ENCODE peak calls at places on chromosomes 5 and 9, in four cellular contexts. One of them, this sample, is unnamed.

GRCh38 chr5:132470596-132470995 is 20.0 kb downstream of the IRF1 start:
- DNase-seq in HepG2: no peak
- DNase-seq in A549: no peak
- DNase-seq in K562: no peak
- DNase-seq in this sample: no peak

GRCh38 chr5:143262393-143263174 is 140.9 kb downstream of the NR3C1 start:
- DNase-seq in A549: peak
- DNase-seq in K562: no peak
- DNase-seq in HepG2: peak
- DNase-seq in this sample: no peak

GRCh38 chr5:43564289-43564850 is 7.5 kb upstream of the PAIP1 start:
- DNase-seq in HepG2: no peak
- DNase-seq in K562: no peak
- DNase-seq in A549: no peak
- DNase-seq in this sample: no peak

GRCh38 chr5:53478411-53479044 is 1.9 kb upstream of the FST start:
- DNase-seq in K562: peak
- DNase-seq in HepG2: peak
- DNase-seq in A549: peak
- DNase-seq in this sample: peak

GRCh38 chr5:150142800-150143724 is 12.6 kb downstream of the PDGFRB start:
- DNase-seq in K562: peak
- DNase-seq in A549: peak
- DNase-seq in HepG2: peak
- DNase-seq in this sample: no peak

GRCh38 chr9:2208991-2209390 is 193.8 kb downstream of the SMARCA2 start:
- DNase-seq in A549: no peak
- DNase-seq in K562: no peak
- DNase-seq in HepG2: no peak
- DNase-seq in this sample: no peak

GRCh38 chr5:91245871-91246270 is 137.2 kb downstream of the ARRDC3 start:
- DNase-seq in A549: no peak
- DNase-seq in HepG2: no peak
- DNase-seq in K562: no peak
- DNase-seq in this sample: no peak

GRCh38 chr9:79408200-79408599 is 163.6 kb upstream of the TLE4 start:
- DNase-seq in K562: no peak
- DNase-seq in A549: peak
- DNase-seq in HepG2: no peak
- DNase-seq in this sample: no peak

GRCh38 chr5:633521-633955 is 21.4 kb downstream of the CEP72 start:
- DNase-seq in K562: no peak
- DNase-seq in A549: peak
- DNase-seq in HepG2: no peak
- DNase-seq in this sample: no peak

GRCh38 chr5:171388816-171389168 is 1.1 kb downstream of the NPM1 start:
- DNase-seq in A549: no peak
- DNase-seq in HepG2: no peak
- DNase-seq in K562: no peak
- DNase-seq in this sample: no peak

GRCh38 chr9:129263836-129264235 is 85.8 kb upstream of the IER5L start:
- DNase-seq in A549: no peak
- DNase-seq in HepG2: no peak
- DNase-seq in K562: no peak
- DNase-seq in this sample: no peak

GRCh38 chr5:118095100-118095499 is 893.2 kb downstream of the DTWD2 start:
- DNase-seq in A549: no peak
- DNase-seq in HepG2: no peak
- DNase-seq in K562: no peak
- DNase-seq in this sample: no peak

GRCh38 chr9:114287763-114288232 is 35.1 kb upstream of the ORM1 start:
- DNase-seq in A549: no peak
- DNase-seq in HepG2: no peak
- DNase-seq in K562: no peak
- DNase-seq in this sample: no peak

GRCh38 chr9:98491778-98492177 is 217.0 kb downstream of the GABBR2 start:
- DNase-seq in A549: no peak
- DNase-seq in HepG2: no peak
- DNase-seq in K562: no peak
- DNase-seq in this sample: no peak

GRCh38 chr9:16830806-16831205 is 39.7 kb downstream of the BNC2 start:
- DNase-seq in HepG2: no peak
- DNase-seq in K562: no peak
- DNase-seq in A549: no peak
- DNase-seq in this sample: no peak

GRCh38 chr9:79883073-79883645 is 311.4 kb downstream of the TLE4 start:
- DNase-seq in A549: no peak
- DNase-seq in HepG2: no peak
- DNase-seq in K562: no peak
- DNase-seq in this sample: no peak

GRCh38 chr5:96690906-96691305 is 28.7 kb downstream of the CAST start:
- DNase-seq in K562: no peak
- DNase-seq in HepG2: no peak
- DNase-seq in A549: no peak
- DNase-seq in this sample: no peak

GRCh38 chr5:127028822-127029457 is 1.4 kb downstream of the MARCHF3 start:
- DNase-seq in HepG2: peak
- DNase-seq in A549: no peak
- DNase-seq in K562: peak
- DNase-seq in this sample: no peak

GRCh38 chr5:16534280-16534679 is 68.7 kb upstream of the ZNF622 start:
- DNase-seq in A549: no peak
- DNase-seq in K562: no peak
- DNase-seq in HepG2: no peak
- DNase-seq in this sample: no peak

GRCh38 chr5:102664946-102665345 is 90.2 kb upstream of the PAM start:
- DNase-seq in A549: no peak
- DNase-seq in HepG2: no peak
- DNase-seq in K562: no peak
- DNase-seq in this sample: no peak

GRCh38 chr9:110189001-110189400 is 19.0 kb downstream of the C9orf152 start:
- DNase-seq in HepG2: peak
- DNase-seq in A549: peak
- DNase-seq in K562: no peak
- DNase-seq in this sample: no peak

GRCh38 chr5:133149333-133149732 is 97.5 kb downstream of the HSPA4 start:
- DNase-seq in K562: no peak
- DNase-seq in HepG2: no peak
- DNase-seq in A549: no peak
- DNase-seq in this sample: no peak

GRCh38 chr5:134099288-134099872 is 15.1 kb upstream of the TCF7 start:
- DNase-seq in HepG2: no peak
- DNase-seq in K562: peak
- DNase-seq in A549: no peak
- DNase-seq in this sample: no peak

GRCh38 chr9:504921-505821 is 290.5 kb downstream of the DOCK8 start:
- DNase-seq in A549: peak
- DNase-seq in HepG2: no peak
- DNase-seq in K562: peak
- DNase-seq in this sample: peak

GRCh38 chr9:31733166-31733565 is 651.3 kb upstream of the ACO1 start:
- DNase-seq in HepG2: no peak
- DNase-seq in K562: no peak
- DNase-seq in A549: no peak
- DNase-seq in this sample: no peak

GRCh38 chr9:18798518-18799290 is 234.3 kb downstream of the SAXO1 start:
- DNase-seq in K562: no peak
- DNase-seq in A549: no peak
- DNase-seq in HepG2: no peak
- DNase-seq in this sample: no peak

GRCh38 chr5:149671544-149671943 is 58.6 kb upstream of the PPARGC1B start:
- DNase-seq in A549: peak
- DNase-seq in HepG2: no peak
- DNase-seq in K562: no peak
- DNase-seq in this sample: no peak

GRCh38 chr5:32709789-32710334 is 1.3 kb upstream of the NPR3 start:
- DNase-seq in K562: peak
- DNase-seq in HepG2: peak
- DNase-seq in A549: peak
- DNase-seq in this sample: peak

GRCh38 chr9:81646337-81646736 is 43.0 kb downstream of the TLE1 start:
- DNase-seq in HepG2: no peak
- DNase-seq in K562: no peak
- DNase-seq in A549: no peak
- DNase-seq in this sample: no peak

GRCh38 chr9:37574996-37575395 is 1.2 kb downstream of the FBXO10 start:
- DNase-seq in A549: no peak
- DNase-seq in K562: no peak
- DNase-seq in HepG2: no peak
- DNase-seq in this sample: no peak

GRCh38 chr9:77507212-77507961 is 140.7 kb downstream of the GNA14 start:
- DNase-seq in K562: no peak
- DNase-seq in A549: no peak
- DNase-seq in HepG2: no peak
- DNase-seq in this sample: no peak

GRCh38 chr5:16234598-16234997 is 55.0 kb upstream of the MARCHF11 start:
- DNase-seq in A549: peak
- DNase-seq in HepG2: no peak
- DNase-seq in K562: no peak
- DNase-seq in this sample: no peak

GRCh38 chr9:3506164-3506563 is 19.6 kb downstream of the RFX3 start:
- DNase-seq in A549: no peak
- DNase-seq in HepG2: no peak
- DNase-seq in K562: no peak
- DNase-seq in this sample: no peak

GRCh38 chr9:3508531-3509374 is 17.0 kb downstream of the RFX3 start:
- DNase-seq in K562: no peak
- DNase-seq in A549: peak
- DNase-seq in HepG2: no peak
- DNase-seq in this sample: no peak

GRCh38 chr9:3508078-3508431 is 17.7 kb downstream of the RFX3 start:
- DNase-seq in HepG2: no peak
- DNase-seq in A549: peak
- DNase-seq in K562: no peak
- DNase-seq in this sample: no peak

GRCh38 chr9:3509926-3510325 is 15.9 kb downstream of the RFX3 start:
- DNase-seq in HepG2: no peak
- DNase-seq in K562: peak
- DNase-seq in A549: peak
- DNase-seq in this sample: no peak

DNA sequence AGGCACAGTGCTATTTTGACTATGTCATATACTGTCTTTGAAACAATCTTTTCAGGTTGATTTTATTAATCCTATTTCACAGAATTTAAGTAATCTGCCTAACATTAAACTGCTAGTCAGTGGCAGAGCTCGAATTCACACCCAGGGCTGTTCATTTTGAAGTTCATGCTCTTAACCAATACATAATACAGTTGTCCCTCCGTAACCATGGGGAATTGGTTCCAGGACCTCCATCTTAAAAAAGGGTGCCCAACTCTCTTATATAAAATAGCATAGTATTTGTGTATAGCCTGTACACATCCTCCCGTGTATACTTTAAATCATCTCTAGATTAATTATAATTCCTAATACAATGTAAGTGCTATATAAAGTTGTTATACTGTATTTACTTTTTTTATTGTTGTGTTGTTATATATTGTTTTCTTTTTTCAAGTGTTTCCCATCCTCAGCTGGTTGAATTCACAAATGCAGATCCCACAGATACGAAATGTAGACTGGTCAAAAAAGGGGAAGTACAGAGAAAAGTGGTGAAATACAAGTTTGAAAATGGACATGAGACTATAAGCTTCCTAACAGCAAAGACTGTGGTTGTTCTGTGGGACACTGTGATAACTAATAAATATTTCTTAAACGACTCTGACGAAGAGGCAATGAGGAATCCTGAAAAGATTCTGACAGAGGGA is 18.3 kb downstream of the RFX3 start:
- DNase-seq in A549: peak
- DNase-seq in HepG2: no peak
- DNase-seq in K562: peak
- DNase-seq in this sample: no peak
- TF ChIP-seq NR3C1 in A549: no peak
- TF ChIP-seq NR3C1 in HepG2: no peak
- TF ChIP-seq NR3C1 in K562: no peak
- TF ChIP-seq NR3C1 in this sample: no peak

GRCh38 chr5:6287136-6287535 is 91.2 kb downstream of the MED10 start:
- DNase-seq in HepG2: no peak
- DNase-seq in A549: no peak
- DNase-seq in K562: no peak
- DNase-seq in this sample: no peak

GRCh38 chr5:6286404-6286803 is 91.9 kb downstream of the MED10 start:
- DNase-seq in A549: no peak
- DNase-seq in K562: no peak
- DNase-seq in HepG2: no peak
- DNase-seq in this sample: no peak

GRCh38 chr5:6296524-6296923 is 81.8 kb downstream of the MED10 start:
- DNase-seq in K562: no peak
- DNase-seq in HepG2: no peak
- DNase-seq in A549: no peak
- DNase-seq in this sample: no peak

GRCh38 chr5:6291961-6292360 is 86.4 kb downstream of the MED10 start:
- DNase-seq in K562: no peak
- DNase-seq in A549: peak
- DNase-seq in HepG2: peak
- DNase-seq in this sample: no peak
- TF ChIP-seq NR3C1 in K562: no peak
- TF ChIP-seq NR3C1 in A549: no peak
- TF ChIP-seq NR3C1 in HepG2: no peak
- TF ChIP-seq NR3C1 in this sample: no peak

GRCh38 chr5:140926903-140927573 is 939 bp downstream of the PCDHAC1 start:
- DNase-seq in HepG2: no peak
- DNase-seq in A549: peak
- DNase-seq in K562: no peak
- DNase-seq in this sample: peak
- TF ChIP-seq NR3C1 in HepG2: no peak
- TF ChIP-seq NR3C1 in A549: no peak
- TF ChIP-seq NR3C1 in K562: no peak
- TF ChIP-seq NR3C1 in this sample: no peak

DNA sequence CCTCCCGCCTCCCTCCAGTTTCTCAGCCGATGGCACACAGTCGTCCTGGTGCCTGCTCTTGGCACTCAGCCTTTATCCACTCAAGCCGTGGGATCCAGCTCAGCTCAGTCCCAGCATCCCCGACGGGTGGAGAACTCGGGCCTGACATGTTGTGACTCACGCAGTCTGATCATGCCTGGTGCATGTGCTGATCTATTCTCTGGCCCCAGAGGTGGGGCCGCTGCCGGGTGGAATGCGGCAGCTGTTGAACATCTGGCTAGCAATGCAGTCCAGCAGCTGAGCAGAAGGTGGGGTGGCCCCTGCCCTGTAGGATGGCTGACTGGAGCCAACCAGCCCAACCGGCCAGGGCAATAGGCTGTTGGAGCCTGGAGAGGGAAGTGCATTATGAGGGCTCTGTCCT is 1.7 kb upstream of the AIF1L start:
- DNase-seq in HepG2: no peak
- DNase-seq in A549: no peak
- DNase-seq in K562: no peak
- DNase-seq in this sample: no peak
- TF ChIP-seq NR3C1 in HepG2: no peak
- TF ChIP-seq NR3C1 in A549: no peak
- TF ChIP-seq NR3C1 in K562: no peak
- TF ChIP-seq NR3C1 in this sample: no peak